ENCODE peak calls at places on chromosomes 4 and X, in five cellular contexts. One of them, this sample, is unnamed.

GRCh38 chrX:46595084-46595483 is 21.5 kb downstream of the CHST7 start:
- DNase-seq in MG63: no peak
- DNase-seq in hypothalamus: no peak
- DNase-seq in CD8-positive, alpha-beta T cell: no peak
- DNase-seq in left colon: no peak
- DNase-seq in this sample: no peak

GRCh38 chrX:137194164-137194563 is 160.4 kb upstream of the GPR101 start:
- DNase-seq in left colon: no peak
- DNase-seq in CD8-positive, alpha-beta T cell: no peak
- DNase-seq in MG63: no peak
- DNase-seq in hypothalamus: no peak
- DNase-seq in this sample: peak

GRCh38 chr4:185028625-185029024 is 10.3 kb downstream of the HELT start:
- DNase-seq in MG63: no peak
- DNase-seq in CD8-positive, alpha-beta T cell: no peak
- DNase-seq in hypothalamus: no peak
- DNase-seq in left colon: no peak
- DNase-seq in this sample: no peak

GRCh38 chr4:98733601-98734000 is 75.2 kb upstream of the TSPAN5 start:
- DNase-seq in hypothalamus: no peak
- DNase-seq in left colon: no peak
- DNase-seq in MG63: no peak
- DNase-seq in CD8-positive, alpha-beta T cell: no peak
- DNase-seq in this sample: no peak

GRCh38 chrX:26109142-26109541 is 29.0 kb upstream of the MAGEB18 start:
- DNase-seq in MG63: no peak
- DNase-seq in hypothalamus: no peak
- DNase-seq in CD8-positive, alpha-beta T cell: no peak
- DNase-seq in left colon: no peak
- DNase-seq in this sample: no peak

GRCh38 chr4:114479595-114479994 is 119.0 kb upstream of the UGT8 start:
- DNase-seq in MG63: no peak
- DNase-seq in CD8-positive, alpha-beta T cell: no peak
- DNase-seq in hypothalamus: no peak
- DNase-seq in left colon: no peak
- DNase-seq in this sample: no peak

GRCh38 chr4:136927172-136927571 is 605.1 kb downstream of the PCDH18 start:
- DNase-seq in CD8-positive, alpha-beta T cell: no peak
- DNase-seq in MG63: peak
- DNase-seq in left colon: no peak
- DNase-seq in hypothalamus: no peak
- DNase-seq in this sample: peak

GRCh38 chr4:139509727-139510410 is 46.1 kb downstream of the SETD7 start:
- DNase-seq in left colon: no peak
- DNase-seq in hypothalamus: no peak
- DNase-seq in CD8-positive, alpha-beta T cell: no peak
- DNase-seq in MG63: no peak
- DNase-seq in this sample: no peak

GRCh38 chrX:101383679-101384078 is 2.3 kb downstream of the BTK start:
- DNase-seq in hypothalamus: no peak
- DNase-seq in MG63: no peak
- DNase-seq in CD8-positive, alpha-beta T cell: no peak
- DNase-seq in left colon: no peak
- DNase-seq in this sample: no peak

GRCh38 chr4:70754470-70754869 is 32.7 kb downstream of the RUFY3 start:
- DNase-seq in left colon: no peak
- DNase-seq in MG63: no peak
- DNase-seq in hypothalamus: no peak
- DNase-seq in CD8-positive, alpha-beta T cell: no peak
- DNase-seq in this sample: no peak

GRCh38 chrX:56563231-56564116 is at the start of gene UBQLN2:
- DNase-seq in CD8-positive, alpha-beta T cell: peak
- DNase-seq in MG63: peak
- DNase-seq in left colon: peak
- DNase-seq in hypothalamus: peak
- DNase-seq in this sample: peak

GRCh38 chrX:152913354-152913753 is 15.5 kb downstream of the ZNF185 start:
- DNase-seq in MG63: no peak
- DNase-seq in CD8-positive, alpha-beta T cell: no peak
- DNase-seq in left colon: no peak
- DNase-seq in hypothalamus: no peak
- DNase-seq in this sample: no peak

GRCh38 chrX:13081385-13082285 is 37.2 kb upstream of the FAM9C start:
- DNase-seq in hypothalamus: no peak
- DNase-seq in left colon: no peak
- DNase-seq in CD8-positive, alpha-beta T cell: no peak
- DNase-seq in MG63: no peak
- DNase-seq in this sample: no peak

GRCh38 chrX:15916704-15917084 is 62.1 kb upstream of the AP1S2 start:
- DNase-seq in left colon: no peak
- DNase-seq in hypothalamus: no peak
- DNase-seq in MG63: no peak
- DNase-seq in CD8-positive, alpha-beta T cell: no peak
- DNase-seq in this sample: no peak

GRCh38 chrX:151825927-151826471 is 86.7 kb upstream of the MAGEA4 start:
- DNase-seq in MG63: peak
- DNase-seq in hypothalamus: no peak
- DNase-seq in CD8-positive, alpha-beta T cell: no peak
- DNase-seq in left colon: no peak
- DNase-seq in this sample: no peak

GRCh38 chr4:55568905-55569504 is 22.3 kb upstream of the CLOCK start:
- DNase-seq in MG63: no peak
- DNase-seq in hypothalamus: no peak
- DNase-seq in left colon: no peak
- DNase-seq in CD8-positive, alpha-beta T cell: no peak
- DNase-seq in this sample: no peak

GRCh38 chr4:15702941-15703403 is at the start of gene BST1:
- DNase-seq in hypothalamus: peak
- DNase-seq in left colon: peak
- DNase-seq in MG63: peak
- DNase-seq in CD8-positive, alpha-beta T cell: peak
- DNase-seq in this sample: peak

GRCh38 chrX:310621-311155 is 7.9 kb downstream of the GTPBP6 start:
- DNase-seq in CD8-positive, alpha-beta T cell: no peak
- DNase-seq in hypothalamus: no peak
- DNase-seq in MG63: no peak
- DNase-seq in left colon: no peak
- DNase-seq in this sample: no peak

GRCh38 chr4:143441678-143442077 is 71.8 kb upstream of the SMARCA5 start:
- DNase-seq in hypothalamus: no peak
- DNase-seq in MG63: no peak
- DNase-seq in CD8-positive, alpha-beta T cell: no peak
- DNase-seq in left colon: no peak
- DNase-seq in this sample: no peak

GRCh38 chrX:67570839-67571238 is 27.0 kb downstream of the AR start:
- DNase-seq in MG63: no peak
- DNase-seq in hypothalamus: no peak
- DNase-seq in left colon: no peak
- DNase-seq in CD8-positive, alpha-beta T cell: no peak
- DNase-seq in this sample: no peak

GRCh38 chrX:128929281-128930057 is 593.8 kb downstream of the SMARCA1 start:
- DNase-seq in CD8-positive, alpha-beta T cell: no peak
- DNase-seq in MG63: no peak
- DNase-seq in left colon: peak
- DNase-seq in hypothalamus: no peak
- DNase-seq in this sample: peak

GRCh38 chrX:17814557-17814956 is 46.5 kb downstream of the RAI2 start:
- DNase-seq in left colon: no peak
- DNase-seq in MG63: peak
- DNase-seq in CD8-positive, alpha-beta T cell: no peak
- DNase-seq in hypothalamus: no peak
- DNase-seq in this sample: no peak

GRCh38 chr4:114191496-114191895 is 212.0 kb upstream of the ARSJ start:
- DNase-seq in MG63: no peak
- DNase-seq in hypothalamus: no peak
- DNase-seq in left colon: no peak
- DNase-seq in CD8-positive, alpha-beta T cell: no peak
- DNase-seq in this sample: no peak

GRCh38 chr4:168631241-168632151 is 134.6 kb downstream of the PALLD start:
- DNase-seq in left colon: peak
- DNase-seq in hypothalamus: peak
- DNase-seq in MG63: peak
- DNase-seq in CD8-positive, alpha-beta T cell: no peak
- DNase-seq in this sample: peak

GRCh38 chr4:70936200-70936787 is 34.1 kb downstream of the MOB1B start:
- DNase-seq in left colon: no peak
- DNase-seq in MG63: no peak
- DNase-seq in hypothalamus: no peak
- DNase-seq in CD8-positive, alpha-beta T cell: no peak
- DNase-seq in this sample: no peak

GRCh38 chr4:26330186-26330787 is 9.5 kb downstream of the RBPJ start:
- DNase-seq in MG63: no peak
- DNase-seq in hypothalamus: no peak
- DNase-seq in CD8-positive, alpha-beta T cell: no peak
- DNase-seq in left colon: no peak
- DNase-seq in this sample: no peak

GRCh38 chrX:147897117-147897516 is 14.6 kb upstream of the FMR1 start:
- DNase-seq in MG63: no peak
- DNase-seq in hypothalamus: no peak
- DNase-seq in CD8-positive, alpha-beta T cell: no peak
- DNase-seq in left colon: no peak
- DNase-seq in this sample: peak

This sample was measured in pancreas.